ENCODE peak calls at places on chromosomes 12 and 14, in four cellular contexts. J is IMR-90, C is K562, O is A549. S is an unnamed sample.

GRCh38 chr14:92717571-92718042 is 30.8 kb downstream of the LGMN start:
- DNase-seq in J (no peak), O (no peak), C (no peak), S (no peak)

GRCh38 chr12:6432991-6433390 is 11.8 kb upstream of the CD27 start:
- DNase-seq in C (no peak), O (no peak), J (no peak), S (no peak)

GRCh38 chr12:32115404-32116104 is 8.9 kb downstream of the BICD1 start:
- DNase-seq in J (peak; percentile 100), C (peak; percentile 19), O (peak; percentile 91), S (no peak)

GRCh38 chr14:25836647-25837046 is 761.2 kb downstream of the NOVA1 start:
- DNase-seq in O (no peak), C (no peak), J (no peak), S (no peak)

GRCh38 chr12:110343114-110343513 is 60.4 kb downstream of the ANAPC7 start:
- DNase-seq in C (no peak), J (no peak), O (no peak), S (no peak)

GRCh38 chr12:125206757-125207156 is 141.5 kb downstream of the AACS start:
- DNase-seq in O (no peak), J (no peak), C (no peak), S (no peak)

GRCh38 chr12:126385785-126386184 is 1320.5 kb downstream of the AACS start:
- DNase-seq in C (no peak), O (no peak), J (no peak), S (no peak)

GRCh38 chr14:38910092-38910491 is 192.9 kb downstream of the SEC23A start:
- DNase-seq in C (no peak), J (no peak), O (no peak), S (peak; percentile 28)

GRCh38 chr12:56763753-56764657 is 881 bp downstream of the HSD17B6 start:
- DNase-seq in J (peak; percentile 82), C (no peak), O (peak; percentile 54), S (no peak)

GRCh38 chr14:98494582-98494981 is 777.4 kb downstream of the BCL11B start:
- DNase-seq in C (no peak), O (peak; percentile 20), J (no peak), S (no peak)

GRCh38 chr12:120125792-120126634 is 9.5 kb upstream of the RAB35 start:
- DNase-seq in C (no peak), J (peak; percentile 35), O (no peak), S (no peak)

GRCh38 chr12:77687346-77687745 is 143.3 kb upstream of the NAV3 start:
- DNase-seq in J (no peak), C (no peak), O (no peak), S (no peak)

GRCh38 chr14:67814826-67815225 is 1.6 kb downstream of the ZFYVE26 start:
- DNase-seq in J (no peak), C (no peak), O (no peak), S (no peak)

GRCh38 chr12:62817556-62818271 is 117.2 kb downstream of the PPM1H start:
- DNase-seq in J (peak; percentile 61), C (no peak), O (no peak), S (no peak)

GRCh38 chr14:92970233-92970625 is 47.3 kb downstream of the CHGA start:
- DNase-seq in C (no peak), O (no peak), J (no peak), S (no peak)

GRCh38 chr12:6724409-6724797 is 557 bp downstream of the COPS7A start:
- DNase-seq in C (no peak), O (peak; percentile 42), J (peak; percentile 16), S (no peak)

GRCh38 chr14:75533791-75534190 is 11.5 kb downstream of the BATF start:
- DNase-seq in C (no peak), J (no peak), O (no peak), S (no peak)

GRCh38 chr14:88085736-88086135 is 80.8 kb downstream of the GPR65 start:
- DNase-seq in J (no peak), C (no peak), O (no peak), S (no peak)

GRCh38 chr12:76274699-76275098 is 73.5 kb downstream of the BBS10 start:
- DNase-seq in C (no peak), J (peak; percentile 77), O (no peak), S (no peak)

GRCh38 chr12:122403115-122403770 is 19.2 kb downstream of the CLIP1 start:
- DNase-seq in O (peak; percentile 45), J (no peak), C (no peak), S (no peak)

GRCh38 chr14:104723651-104724406 is at the start of gene ADSS1:
- DNase-seq in J (no peak), O (peak; percentile 74), C (peak; percentile 76), S (no peak)

GRCh38 chr14:64891839-64892375 is 12.2 kb upstream of the SPTB start:
- DNase-seq in J (peak; percentile 77), C (peak; percentile 23), O (peak; percentile 80), S (peak; percentile 36)

GRCh38 chr14:56196274-56196673 is 78.1 kb downstream of the PELI2 start:
- DNase-seq in J (peak; percentile 74), C (no peak), O (no peak), S (no peak)

GRCh38 chr12:116018282-116018681 is 259.2 kb downstream of the MED13L start:
- DNase-seq in O (no peak), J (peak; percentile 11), C (no peak), S (no peak)

GRCh38 chr12:107474639-107475539 is 210.7 kb upstream of the PWP1 start:
- DNase-seq in O (no peak), C (no peak), J (peak; percentile 15), S (no peak)

GRCh38 chr12:53376747-53377146 is 3.2 kb upstream of the SP1 start:
- DNase-seq in O (no peak), C (no peak), J (no peak), S (no peak)

GRCh38 chr12:54935235-54935951 is 49.2 kb downstream of the TESPA1 start:
- DNase-seq in J (peak; percentile 91), O (peak; percentile 84), C (peak; percentile 55), S (peak; percentile 60)
- TF ChIP-seq RCOR1 in J (peak; percentile 34), O (no peak), C (no peak), S (no peak)

GRCh38 chr14:94646066-94646465 is 33.9 kb downstream of the SERPINA3 start:
- DNase-seq in O (no peak), C (no peak), J (no peak), S (no peak)
- TF ChIP-seq RCOR1 in O (no peak), C (no peak), J (no peak), S (no peak)

GRCh38 chr12:26245175-26245942 is 50.0 kb downstream of the SSPN start:
- DNase-seq in O (no peak), C (no peak), J (no peak), S (no peak)
- TF ChIP-seq RCOR1 in O (no peak), C (no peak), J (no peak), S (no peak)

DNA sequence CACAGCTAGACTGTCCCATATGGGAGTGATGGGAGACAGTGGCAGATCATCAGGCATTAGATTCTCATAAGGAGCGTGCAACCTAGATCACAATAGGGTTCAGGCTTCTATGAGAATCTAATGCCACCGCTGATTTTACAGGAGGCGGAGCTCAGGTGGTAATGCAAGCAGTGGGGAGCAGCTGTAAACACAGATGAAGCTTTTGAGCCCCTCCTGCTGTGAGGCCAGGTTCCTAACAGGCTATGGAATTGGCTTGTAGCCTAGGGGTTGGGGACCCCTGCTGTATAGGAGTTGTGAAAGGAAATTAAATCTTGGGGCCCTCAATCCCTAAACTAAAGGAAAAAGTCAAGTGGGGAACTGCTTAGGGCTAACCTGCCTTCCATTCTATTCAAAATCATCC is 29.6 kb downstream of the ADIPOR2 start:
- DNase-seq in C (no peak), O (no peak), J (no peak), S (no peak)
- TF ChIP-seq RCOR1 in C (no peak), O (no peak), J (no peak), S (no peak)

GRCh38 chr14:24136684-24137528 is 912 bp downstream of the PSME1 start:
- DNase-seq in J (no peak), O (no peak), C (no peak), S (no peak)
- TF ChIP-seq RCOR1 in J (no peak), O (no peak), C (no peak), S (no peak)

GRCh38 chr12:30769802-30770201 is 15.1 kb upstream of the CAPRIN2 start:
- DNase-seq in J (no peak), O (no peak), C (no peak), S (no peak)
- TF ChIP-seq RCOR1 in J (no peak), O (no peak), C (no peak), S (no peak)

GRCh38 chr12:58176296-58176869 is 235.0 kb downstream of the ATP23 start:
- DNase-seq in J (peak; percentile 38), C (peak; percentile 15), O (peak; percentile 65), S (no peak)
- TF ChIP-seq RCOR1 in J (no peak), C (no peak), O (no peak), S (no peak)